ENCODE peak calls at places on chromosomes 3 and 15, in five cellular contexts. One of them, this sample, is unnamed.

GRCh38 chr15:82184776-82185175 is 77.8 kb downstream of the EFL1 start:
- DNase-seq in GM20000: no peak
- DNase-seq in heart right ventricle: no peak
- DNase-seq in WTC11: no peak
- DNase-seq in tibial nerve: no peak
- DNase-seq in this sample: no peak

GRCh38 chr3:113211370-113212154 is at the start of gene BOC:
- DNase-seq in GM20000: peak
- DNase-seq in heart right ventricle: peak
- DNase-seq in WTC11: peak
- DNase-seq in tibial nerve: no peak
- DNase-seq in this sample: no peak

GRCh38 chr3:15953841-15954240 is 156.1 kb upstream of the ANKRD28 start:
- DNase-seq in GM20000: peak
- DNase-seq in heart right ventricle: no peak
- DNase-seq in WTC11: no peak
- DNase-seq in tibial nerve: no peak
- DNase-seq in this sample: no peak

GRCh38 chr3:68148471-68148870 is 494.1 kb upstream of the SUCLG2 start:
- DNase-seq in GM20000: no peak
- DNase-seq in heart right ventricle: no peak
- DNase-seq in WTC11: no peak
- DNase-seq in tibial nerve: no peak
- DNase-seq in this sample: no peak

GRCh38 chr15:84702961-84703482 is 12.9 kb downstream of the SEC11A start:
- DNase-seq in GM20000: no peak
- DNase-seq in heart right ventricle: peak
- DNase-seq in WTC11: no peak
- DNase-seq in tibial nerve: peak
- DNase-seq in this sample: no peak

GRCh38 chr3:74897006-74897405 is 282.5 kb upstream of the CNTN3 start:
- DNase-seq in GM20000: no peak
- DNase-seq in heart right ventricle: no peak
- DNase-seq in WTC11: no peak
- DNase-seq in tibial nerve: no peak
- DNase-seq in this sample: no peak

GRCh38 chr3:132394334-132394733 is 23.0 kb upstream of the DNAJC13 start:
- DNase-seq in GM20000: no peak
- DNase-seq in heart right ventricle: peak
- DNase-seq in WTC11: no peak
- DNase-seq in tibial nerve: no peak
- DNase-seq in this sample: no peak

GRCh38 chr3:34683851-34684250 is 885.4 kb downstream of the PDCD6IP start:
- DNase-seq in GM20000: peak
- DNase-seq in heart right ventricle: peak
- DNase-seq in WTC11: peak
- DNase-seq in tibial nerve: peak
- DNase-seq in this sample: peak

GRCh38 chr15:70318594-70318993 is 220.9 kb upstream of the TLE3 start:
- DNase-seq in GM20000: no peak
- DNase-seq in heart right ventricle: no peak
- DNase-seq in WTC11: no peak
- DNase-seq in tibial nerve: no peak
- DNase-seq in this sample: no peak

DNA sequence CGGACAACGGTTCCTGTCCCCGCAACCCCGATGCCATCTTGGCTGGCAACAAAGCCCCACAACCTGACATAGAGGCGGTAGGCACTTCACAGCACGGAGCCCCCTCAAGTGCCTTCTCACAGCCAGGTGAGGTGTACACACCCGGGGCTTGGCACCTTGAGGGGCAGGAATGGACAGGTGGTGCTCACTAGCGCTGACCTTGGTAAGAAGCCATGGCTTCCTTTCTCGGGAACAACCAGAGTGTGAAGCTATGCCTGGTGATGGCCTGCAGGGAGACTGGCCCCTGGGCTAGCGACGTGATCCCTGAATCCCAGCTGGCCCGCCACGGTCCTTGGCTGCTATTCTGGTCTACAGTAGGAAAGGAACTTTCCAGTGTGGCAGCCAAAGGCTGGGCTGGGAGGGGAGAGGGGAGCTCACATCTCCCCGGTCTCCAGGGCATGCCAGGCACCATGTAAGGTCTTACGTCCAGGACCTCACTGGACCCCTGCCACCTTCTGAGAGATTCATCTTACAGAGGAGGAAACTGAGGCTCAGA is 70.6 kb upstream of the RPL32 start:
- DNase-seq in GM20000: no peak
- DNase-seq in heart right ventricle: no peak
- DNase-seq in WTC11: no peak
- DNase-seq in tibial nerve: no peak
- DNase-seq in this sample: no peak
- TF ChIP-seq CTCF in GM20000: no peak
- TF ChIP-seq CTCF in heart right ventricle: no peak
- TF ChIP-seq CTCF in WTC11: no peak
- TF ChIP-seq CTCF in tibial nerve: no peak
- TF ChIP-seq CTCF in this sample: no peak

DNA sequence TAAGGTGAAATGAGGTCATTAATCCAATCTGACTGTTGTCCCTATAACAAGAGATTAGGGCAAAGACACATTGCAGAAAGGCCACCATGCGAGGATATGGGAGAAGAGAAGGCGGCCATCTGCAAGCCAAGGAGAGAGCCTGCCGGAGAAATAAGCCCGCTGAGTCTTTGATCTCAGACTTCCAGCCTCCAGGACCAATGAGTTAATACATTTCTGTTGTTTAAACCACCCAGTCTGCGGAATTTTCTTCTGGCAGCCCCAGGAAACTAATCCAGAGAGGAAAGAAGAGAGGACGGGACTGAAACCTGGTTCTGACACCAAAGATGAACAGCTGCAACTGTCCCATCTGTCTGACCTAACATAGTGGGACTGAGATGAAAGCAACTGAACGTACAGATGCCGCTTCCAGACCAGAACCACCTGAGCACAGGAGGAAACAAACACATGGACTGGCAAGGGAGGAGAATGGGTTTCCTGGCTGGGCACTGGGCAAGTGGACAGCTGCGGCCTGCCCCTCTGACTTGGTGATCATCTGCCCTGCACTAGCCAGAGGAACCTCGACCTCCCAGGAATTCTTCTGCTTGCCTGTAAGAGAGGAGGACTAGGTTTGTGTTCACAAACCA is 32.3 kb downstream of the VGLL4 start:
- DNase-seq in GM20000: no peak
- DNase-seq in heart right ventricle: no peak
- DNase-seq in WTC11: no peak
- DNase-seq in tibial nerve: no peak
- DNase-seq in this sample: no peak
- TF ChIP-seq CTCF in GM20000: no peak
- TF ChIP-seq CTCF in heart right ventricle: no peak
- TF ChIP-seq CTCF in WTC11: no peak
- TF ChIP-seq CTCF in tibial nerve: no peak
- TF ChIP-seq CTCF in this sample: no peak

GRCh38 chr15:60370804-60371700 is 26.7 kb downstream of the ANXA2 start:
- DNase-seq in GM20000: no peak
- DNase-seq in heart right ventricle: peak
- DNase-seq in WTC11: no peak
- DNase-seq in tibial nerve: peak
- DNase-seq in this sample: no peak
- TF ChIP-seq CTCF in GM20000: no peak
- TF ChIP-seq CTCF in heart right ventricle: peak
- TF ChIP-seq CTCF in WTC11: no peak
- TF ChIP-seq CTCF in tibial nerve: no peak
- TF ChIP-seq CTCF in this sample: no peak

GRCh38 chr3:189652042-189652441 is 20.9 kb downstream of the TP63 start:
- DNase-seq in GM20000: no peak
- DNase-seq in heart right ventricle: no peak
- DNase-seq in WTC11: peak
- DNase-seq in tibial nerve: no peak
- DNase-seq in this sample: no peak
- TF ChIP-seq CTCF in GM20000: no peak
- TF ChIP-seq CTCF in heart right ventricle: no peak
- TF ChIP-seq CTCF in WTC11: peak
- TF ChIP-seq CTCF in tibial nerve: no peak
- TF ChIP-seq CTCF in this sample: peak

GRCh38 chr3:52292247-52293065 is 4.8 kb downstream of the GLYCTK start:
- DNase-seq in GM20000: no peak
- DNase-seq in heart right ventricle: no peak
- DNase-seq in WTC11: no peak
- DNase-seq in tibial nerve: no peak
- DNase-seq in this sample: no peak

GRCh38 chr3:52290596-52291507 is 3.2 kb downstream of the GLYCTK start:
- DNase-seq in GM20000: no peak
- DNase-seq in heart right ventricle: no peak
- DNase-seq in WTC11: no peak
- DNase-seq in tibial nerve: no peak
- DNase-seq in this sample: no peak

GRCh38 chr3:52289747-52290595 is 2.3 kb downstream of the GLYCTK start:
- DNase-seq in GM20000: no peak
- DNase-seq in heart right ventricle: no peak
- DNase-seq in WTC11: no peak
- DNase-seq in tibial nerve: no peak
- DNase-seq in this sample: no peak

GRCh38 chr3:52293491-52294319 is 6.1 kb downstream of the GLYCTK start:
- DNase-seq in GM20000: no peak
- DNase-seq in heart right ventricle: no peak
- DNase-seq in WTC11: no peak
- DNase-seq in tibial nerve: no peak
- DNase-seq in this sample: no peak

DNA sequence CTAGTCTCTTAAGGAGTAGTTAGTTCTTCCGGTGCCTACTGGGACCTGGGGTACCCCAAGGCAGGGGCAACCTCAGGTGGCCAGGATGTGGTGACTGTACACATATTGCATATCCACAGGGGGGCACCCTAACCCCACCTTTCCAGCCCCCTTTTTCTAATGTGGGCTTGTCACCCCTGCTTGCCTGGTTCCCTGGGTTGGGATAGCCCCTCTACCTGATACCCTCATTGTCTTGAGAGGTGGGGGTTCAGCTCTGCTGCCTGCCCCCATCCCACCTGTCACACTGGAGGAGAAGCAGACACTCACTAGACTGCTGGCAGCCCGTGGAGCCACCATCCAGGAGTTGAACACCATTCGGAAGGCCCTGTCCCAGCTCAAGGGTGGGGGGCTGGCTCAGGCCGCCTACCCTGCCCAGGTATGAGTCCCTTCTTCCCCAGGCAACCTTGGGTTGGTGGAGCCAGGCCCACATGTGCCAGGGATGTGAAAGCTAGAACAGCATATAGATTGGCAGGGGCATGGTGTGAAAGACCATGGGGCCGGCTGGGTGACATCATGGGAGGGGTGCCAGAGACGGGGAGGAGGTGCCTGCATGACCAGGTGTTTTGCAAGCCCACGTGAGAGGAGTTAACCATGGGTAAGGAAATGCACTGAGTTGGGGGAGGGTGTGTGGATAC is 4.0 kb downstream of the GLYCTK start:
- DNase-seq in GM20000: peak
- DNase-seq in heart right ventricle: peak
- DNase-seq in WTC11: peak
- DNase-seq in tibial nerve: no peak
- DNase-seq in this sample: no peak
- TF ChIP-seq CTCF in GM20000: peak
- TF ChIP-seq CTCF in heart right ventricle: peak
- TF ChIP-seq CTCF in WTC11: peak
- TF ChIP-seq CTCF in tibial nerve: peak
- TF ChIP-seq CTCF in this sample: no peak

DNA sequence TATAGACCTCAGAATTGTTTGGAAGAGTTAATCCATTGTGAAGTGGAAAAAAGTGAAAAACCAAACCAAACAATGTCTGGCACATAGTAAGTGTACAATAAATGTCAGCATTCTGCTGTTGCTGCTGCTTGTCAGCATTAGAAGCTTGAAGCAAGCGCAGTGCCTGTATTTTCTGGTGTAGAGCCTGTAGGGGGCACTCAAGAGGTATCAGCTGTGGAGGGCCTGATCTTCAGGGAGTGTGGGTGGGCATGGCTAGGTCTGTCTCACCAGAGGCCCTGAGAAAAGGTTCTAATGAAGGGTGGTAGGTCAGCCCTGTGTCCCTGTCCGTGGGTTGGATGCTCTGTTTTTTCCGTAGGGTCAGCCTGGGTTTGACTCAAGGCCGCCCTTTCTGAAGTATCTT is 3.6 kb downstream of the ADAMTSL3 start:
- DNase-seq in GM20000: no peak
- DNase-seq in heart right ventricle: peak
- DNase-seq in WTC11: peak
- DNase-seq in tibial nerve: no peak
- DNase-seq in this sample: no peak
- TF ChIP-seq CTCF in GM20000: no peak
- TF ChIP-seq CTCF in heart right ventricle: peak
- TF ChIP-seq CTCF in WTC11: peak
- TF ChIP-seq CTCF in tibial nerve: no peak
- TF ChIP-seq CTCF in this sample: no peak

DNA sequence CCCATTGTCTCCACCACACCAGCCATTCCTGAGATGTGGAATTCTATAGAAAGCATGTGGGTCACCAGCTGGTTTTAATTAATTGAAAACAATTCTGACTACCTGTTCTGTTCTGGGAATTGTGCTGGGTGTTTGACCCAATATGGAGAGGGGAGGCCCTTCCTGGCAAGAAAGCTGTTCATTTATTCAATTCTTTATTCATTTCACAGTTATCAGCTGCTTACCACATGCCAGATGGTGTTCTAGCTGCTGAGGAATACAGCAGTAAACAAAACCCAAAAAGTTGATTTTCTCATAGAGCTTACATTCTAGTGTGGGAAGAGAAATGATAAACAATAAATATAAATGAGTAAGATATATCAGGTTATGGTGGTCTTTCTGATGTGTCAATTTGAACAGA is 296.1 kb upstream of the RASGRP1 start:
- DNase-seq in GM20000: no peak
- DNase-seq in heart right ventricle: no peak
- DNase-seq in WTC11: no peak
- DNase-seq in tibial nerve: no peak
- DNase-seq in this sample: no peak
- TF ChIP-seq CTCF in GM20000: no peak
- TF ChIP-seq CTCF in heart right ventricle: no peak
- TF ChIP-seq CTCF in WTC11: no peak
- TF ChIP-seq CTCF in tibial nerve: no peak
- TF ChIP-seq CTCF in this sample: no peak

This sample was measured in mesothelial cell of epicardium.